ENCODE peak calls at places on chromosomes 4 and X, in five cellular contexts. One of them, this sample, is unnamed.
A peak's percentile ranks its signal among the peaks of the same experiment; 100 is the strongest.

GRCh38 chrX:24229967-24230366 is 80.4 kb downstream of the ZFX start:
- DNase-seq in NCI-H748 treated with DMSO at 0.1 percent for 48 hours: no peak
- DNase-seq in activated CD4-positive, alpha-beta T cell treated with anti-CD3 and anti-CD28 coated beads for 4 hours: no peak
- DNase-seq in lung: no peak
- DNase-seq in OCI-LY7: no peak
- DNase-seq in this sample: no peak

GRCh38 chrX:48590203-48591103 is 6.8 kb upstream of the WDR13 start:
- DNase-seq in NCI-H748 treated with DMSO at 0.1 percent for 48 hours: no peak
- DNase-seq in activated CD4-positive, alpha-beta T cell treated with anti-CD3 and anti-CD28 coated beads for 4 hours: no peak
- DNase-seq in lung: no peak
- DNase-seq in OCI-LY7: no peak
- DNase-seq in this sample: no peak

GRCh38 chrX:94977562-94977961 is 1303.6 kb downstream of the FAM133A start:
- DNase-seq in NCI-H748 treated with DMSO at 0.1 percent for 48 hours: no peak
- DNase-seq in activated CD4-positive, alpha-beta T cell treated with anti-CD3 and anti-CD28 coated beads for 4 hours: no peak
- DNase-seq in lung: no peak
- DNase-seq in OCI-LY7: no peak
- DNase-seq in this sample: no peak

GRCh38 chr4:3231431-3231980 is 17.5 kb upstream of the MSANTD1 start:
- DNase-seq in NCI-H748 treated with DMSO at 0.1 percent for 48 hours: no peak
- DNase-seq in activated CD4-positive, alpha-beta T cell treated with anti-CD3 and anti-CD28 coated beads for 4 hours: no peak
- DNase-seq in lung: no peak
- DNase-seq in OCI-LY7: no peak
- DNase-seq in this sample: no peak

GRCh38 chr4:37490391-37491347 is 195.5 kb downstream of the RELL1 start:
- DNase-seq in NCI-H748 treated with DMSO at 0.1 percent for 48 hours: no peak
- DNase-seq in activated CD4-positive, alpha-beta T cell treated with anti-CD3 and anti-CD28 coated beads for 4 hours: no peak
- DNase-seq in lung: no peak
- DNase-seq in OCI-LY7: no peak
- DNase-seq in this sample: no peak

GRCh38 chr4:80875642-80876041 is 154.9 kb upstream of the BMP3 start:
- DNase-seq in NCI-H748 treated with DMSO at 0.1 percent for 48 hours: no peak
- DNase-seq in activated CD4-positive, alpha-beta T cell treated with anti-CD3 and anti-CD28 coated beads for 4 hours: no peak
- DNase-seq in lung: no peak
- DNase-seq in OCI-LY7: peak; percentile 98
- DNase-seq in this sample: no peak

GRCh38 chr4:152734699-152735050 is 44.9 kb downstream of the TIGD4 start:
- DNase-seq in NCI-H748 treated with DMSO at 0.1 percent for 48 hours: no peak
- DNase-seq in activated CD4-positive, alpha-beta T cell treated with anti-CD3 and anti-CD28 coated beads for 4 hours: no peak
- DNase-seq in lung: no peak
- DNase-seq in OCI-LY7: no peak
- DNase-seq in this sample: no peak

GRCh38 chr4:77538574-77539157 is 67.0 kb upstream of the CXCL13 start:
- DNase-seq in NCI-H748 treated with DMSO at 0.1 percent for 48 hours: no peak
- DNase-seq in activated CD4-positive, alpha-beta T cell treated with anti-CD3 and anti-CD28 coated beads for 4 hours: no peak
- DNase-seq in lung: peak; percentile 42
- DNase-seq in OCI-LY7: no peak
- DNase-seq in this sample: no peak

GRCh38 chr4:57442834-57443291 is 332.7 kb upstream of the IGFBP7 start:
- DNase-seq in NCI-H748 treated with DMSO at 0.1 percent for 48 hours: peak; percentile 20
- DNase-seq in activated CD4-positive, alpha-beta T cell treated with anti-CD3 and anti-CD28 coated beads for 4 hours: no peak
- DNase-seq in lung: no peak
- DNase-seq in OCI-LY7: peak; percentile 30
- DNase-seq in this sample: peak; percentile 73